ENCODE peak calls at places on chromosomes 4 and X, in seven cellular contexts. D, Q, W, C, M, O and B are unnamed samples.

GRCh38 chrX:44978976-44979375 is 106.0 kb downstream of the KDM6A start:
- DNase-seq in O (no peak), Q (no peak), C (no peak), W (no peak), D (no peak), M (no peak), B (no peak)

GRCh38 chr4:10179957-10180602 is 63.5 kb upstream of the WDR1 start:
- DNase-seq in W (no peak), M (no peak), C (no peak), D (no peak), O (no peak), Q (no peak), B (no peak)

GRCh38 chrX:46553935-46554334 is 8.7 kb upstream of the ZNF674 start:
- DNase-seq in M (no peak), D (no peak), W (no peak), C (no peak), O (no peak), Q (no peak), B (no peak)

GRCh38 chrX:2498781-2499302 is 1.9 kb downstream of the DHRSX start:
- DNase-seq in O (no peak), Q (no peak), C (no peak), W (peak; percentile 35), M (no peak), D (peak; percentile 48), B (no peak)

GRCh38 chrX:107454302-107454701 is 4.8 kb downstream of the FRMPD3 start:
- DNase-seq in C (no peak), W (no peak), Q (peak; percentile 60), D (no peak), O (no peak), M (peak; percentile 72), B (peak; percentile 58)

GRCh38 chr4:125762537-125762936 is 447.8 kb downstream of the FAT4 start:
- DNase-seq in Q (no peak), O (no peak), D (no peak), M (peak; percentile 10), W (no peak), C (no peak), B (no peak)

GRCh38 chr4:142402156-142402555 is 443.9 kb downstream of the INPP4B start:
- DNase-seq in O (no peak), M (no peak), D (no peak), Q (no peak), W (no peak), C (no peak), B (no peak)

GRCh38 chr4:42626629-42627028 is 30.3 kb downstream of the ATP8A1 start:
- DNase-seq in M (no peak), D (no peak), O (no peak), C (no peak), W (no peak), Q (no peak), B (no peak)

GRCh38 chr4:71231073-71231752 is 107.6 kb upstream of the SLC4A4 start:
- DNase-seq in W (peak; percentile 52), M (no peak), Q (no peak), C (peak; percentile 92), D (no peak), O (no peak), B (no peak)

GRCh38 chr4:154626793-154627484 is 14.5 kb upstream of the FGG start:
- DNase-seq in Q (peak; percentile 46), W (peak; percentile 7), O (peak; percentile 87), M (peak; percentile 41), D (peak; percentile 24), C (peak; percentile 91), B (peak; percentile 71)

GRCh38 chr4:37693450-37694190 is 7.4 kb upstream of the RELL1 start:
- DNase-seq in C (no peak), O (no peak), W (no peak), Q (peak; percentile 81), M (peak; percentile 86), D (no peak), B (no peak)

GRCh38 chr4:37905526-37906169 is 14.8 kb downstream of the TBC1D1 start:
- DNase-seq in O (no peak), C (no peak), Q (no peak), M (no peak), W (no peak), D (no peak), B (no peak)

GRCh38 chr4:39970559-39971270 is 7.0 kb downstream of the PDS5A start:
- DNase-seq in W (no peak), O (no peak), D (peak; percentile 35), M (peak; percentile 12), C (no peak), Q (no peak), B (no peak)

GRCh38 chr4:170875868-170876267 is 786.1 kb upstream of the AADAT start:
- DNase-seq in D (no peak), Q (no peak), C (no peak), W (no peak), O (no peak), M (peak; percentile 27), B (no peak)

GRCh38 chr4:110630621-110631402 is 7.9 kb upstream of the PITX2 start:
- DNase-seq in M (no peak), D (no peak), C (peak; percentile 64), W (no peak), O (peak; percentile 36), Q (no peak), B (no peak)

GRCh38 chrX:107561468-107562215 is 66.7 kb upstream of the PRPS1 start:
- DNase-seq in O (no peak), W (no peak), C (no peak), M (no peak), Q (no peak), D (no peak), B (no peak)

GRCh38 chr4:110609044-110609750 is 13.7 kb downstream of the PITX2 start:
- DNase-seq in W (no peak), C (no peak), M (peak; percentile 24), O (no peak), D (no peak), Q (no peak), B (no peak)

GRCh38 chr4:48254381-48255072 is 15.1 kb downstream of the TEC start:
- DNase-seq in O (no peak), M (no peak), C (no peak), W (no peak), Q (no peak), D (no peak), B (no peak)

GRCh38 chr4:99763635-99764101 is 53.0 kb upstream of the DAPP1 start:
- DNase-seq in D (no peak), C (no peak), M (peak; percentile 95), Q (peak; percentile 90), W (peak; percentile 15), O (no peak), B (peak; percentile 13)

GRCh38 chrX:70134116-70134477 is 850 bp downstream of the IGBP1 start:
- DNase-seq in W (no peak), D (no peak), O (peak; percentile 3), M (peak; percentile 32), C (no peak), Q (peak; percentile 2), B (no peak)

GRCh38 chr4:8706221-8707044 is 113.9 kb downstream of the CPZ start:
- DNase-seq in Q (no peak), O (no peak), M (no peak), D (no peak), W (no peak), C (no peak), B (no peak)

GRCh38 chr4:105186701-105187158 is 40.1 kb downstream of the TET2 start:
- DNase-seq in Q (peak; percentile 9), D (no peak), C (no peak), O (no peak), M (peak; percentile 14), W (no peak), B (no peak)

GRCh38 chr4:57443308-57444243 is 333.4 kb upstream of the IGFBP7 start:
- DNase-seq in D (no peak), M (no peak), Q (no peak), C (no peak), W (no peak), O (no peak), B (no peak)

GRCh38 chrX:109857898-109858297 is 124.8 kb upstream of the ACSL4 start:
- DNase-seq in O (no peak), Q (no peak), D (no peak), M (no peak), C (no peak), W (no peak), B (no peak)

GRCh38 chrX:109855501-109855900 is 122.4 kb upstream of the ACSL4 start:
- DNase-seq in W (no peak), C (no peak), M (peak; percentile 32), D (no peak), Q (no peak), O (no peak), B (no peak)

GRCh38 chrX:109858602-109859341 is 125.7 kb upstream of the ACSL4 start:
- DNase-seq in M (no peak), W (no peak), C (no peak), D (no peak), O (no peak), Q (no peak), B (no peak)

GRCh38 chrX:109859673-109860072 is 126.6 kb upstream of the ACSL4 start:
- DNase-seq in M (no peak), D (no peak), C (no peak), Q (no peak), W (no peak), O (no peak), B (no peak)

GRCh38 chrX:109856974-109857373 is 123.9 kb upstream of the ACSL4 start:
- DNase-seq in Q (peak; percentile 21), O (no peak), W (peak; percentile 15), D (peak; percentile 35), C (no peak), M (peak; percentile 57), B (peak; percentile 9)
- TF ChIP-seq CTCF in Q (peak; percentile 75), O (peak; percentile 75), W (peak; percentile 64), D (peak; percentile 88), C (peak; percentile 67), M (peak; percentile 86), B (peak; percentile 73)

GRCh38 chr4:94304365-94304971 is 38.2 kb downstream of the HPGDS start:
- DNase-seq in C (no peak), D (peak; percentile 10), W (peak; percentile 68), Q (peak; percentile 31), O (peak; percentile 33), M (peak; percentile 60), B (peak; percentile 27)
- TF ChIP-seq CTCF in C (peak; percentile 12), D (peak; percentile 87), W (peak; percentile 36), Q (peak; percentile 78), O (peak; percentile 63), M (peak; percentile 83), B (peak; percentile 72)

GRCh38 chr4:136690363-136690762 is 841.9 kb downstream of the PCDH18 start:
- DNase-seq in C (no peak), O (no peak), Q (no peak), M (peak; percentile 34), D (no peak), W (no peak), B (no peak)

GRCh38 chr4:136687596-136687995 is 844.7 kb downstream of the PCDH18 start:
- DNase-seq in O (no peak), W (no peak), Q (no peak), M (no peak), D (no peak), C (no peak), B (no peak)

GRCh38 chr4:136691607-136692006 is 840.7 kb downstream of the PCDH18 start:
- DNase-seq in W (no peak), M (no peak), Q (no peak), C (no peak), D (no peak), O (no peak), B (no peak)

GRCh38 chr4:136687118-136687517 is 845.2 kb downstream of the PCDH18 start:
- DNase-seq in C (no peak), O (no peak), Q (no peak), M (no peak), W (no peak), D (no peak), B (no peak)
- TF ChIP-seq CTCF in C (no peak), O (no peak), Q (no peak), M (no peak), W (no peak), D (no peak), B (no peak)

GRCh38 chr4:101169044-101170014 is 178.0 kb downstream of the PPP3CA start:
- DNase-seq in C (no peak), O (peak; percentile 65), D (peak; percentile 73), W (peak; percentile 48), M (peak; percentile 83), Q (peak; percentile 21), B (peak; percentile 76)
- TF ChIP-seq CTCF in C (peak; percentile 56), O (peak; percentile 68), D (peak; percentile 81), W (peak; percentile 28), M (peak; percentile 79), Q (no peak), B (peak; percentile 85)